ENCODE peak calls at places on chromosomes 2 and 18, in nine cellular contexts. E is AG09319; I is nephron progenitor cell; M is fibroblast of pulmonary artery; Y is HL-60; O is MM.1S; Q is CD8-positive, alpha-beta T cell; B is fibroblast of lung; V is Peyer's patch. P is an unnamed sample.

GRCh38 chr2:25168256-25169072 is at the start of gene POMC:
- DNase-seq in M (peak), Y (no peak), I (peak), E (no peak), O (no peak), V (peak), Q (no peak), B (peak), P (peak)

GRCh38 chr2:150544731-150545130 is 57.3 kb upstream of the RND3 start:
- DNase-seq in B (no peak), V (no peak), O (no peak), E (no peak), Q (no peak), M (peak), I (no peak), Y (no peak), P (no peak)

GRCh38 chr18:32301361-32301760 is 111.5 kb downstream of the MEP1B start:
- DNase-seq in B (no peak), Y (no peak), E (no peak), Q (no peak), V (no peak), O (no peak), M (no peak), I (no peak), P (no peak)

GRCh38 chr2:179172894-179173293 is 91.7 kb downstream of the SESTD1 start:
- DNase-seq in Y (no peak), M (no peak), O (no peak), E (no peak), Q (no peak), B (no peak), V (no peak), I (peak), P (no peak)

GRCh38 chr2:224381913-224382647 is 19.8 kb downstream of the FAM124B start:
- DNase-seq in V (no peak), Q (no peak), E (no peak), B (no peak), Y (no peak), M (peak), O (no peak), I (no peak), P (no peak)

GRCh38 chr18:56516769-56517168 is 121.6 kb downstream of the TXNL1 start:
- DNase-seq in E (no peak), B (peak), I (no peak), Y (no peak), V (no peak), M (no peak), O (no peak), Q (no peak), P (no peak)

GRCh38 chr2:166092889-166093288 is 34.9 kb downstream of the SCN1A start:
- DNase-seq in O (no peak), I (no peak), Q (no peak), E (no peak), B (peak), Y (no peak), V (no peak), M (peak), P (no peak)

GRCh38 chr2:49162151-49162550 is 7.8 kb upstream of the FSHR start:
- DNase-seq in B (peak), O (no peak), Q (no peak), I (no peak), Y (no peak), M (no peak), E (no peak), V (no peak), P (no peak)

GRCh38 chr2:233489143-233489542 is 77.4 kb downstream of the USP40 start:
- DNase-seq in M (no peak), V (no peak), Q (no peak), Y (no peak), I (no peak), E (no peak), O (no peak), B (no peak), P (no peak)

GRCh38 chr2:54763636-54764291 is 40.3 kb downstream of the EML6 start:
- DNase-seq in B (no peak), O (no peak), V (no peak), E (no peak), I (no peak), Q (no peak), Y (no peak), M (no peak), P (no peak)

GRCh38 chr2:166112193-166112605 is 15.6 kb downstream of the SCN1A start:
- DNase-seq in Y (no peak), M (no peak), B (peak), O (no peak), I (no peak), Q (no peak), E (no peak), V (no peak), P (no peak)

GRCh38 chr2:68689553-68690537 is 44.8 kb upstream of the ARHGAP25 start:
- DNase-seq in V (peak), Q (no peak), B (no peak), Y (peak), E (no peak), O (peak), I (no peak), M (no peak), P (no peak)

GRCh38 chr2:147688252-147688651 is 156.6 kb upstream of the ACVR2A start:
- DNase-seq in M (no peak), B (peak), E (no peak), O (no peak), Y (no peak), V (no peak), Q (no peak), I (no peak), P (no peak)

GRCh38 chr2:144849612-144850011 is 329.7 kb upstream of the ZEB2 start:
- DNase-seq in I (no peak), B (no peak), V (no peak), Q (no peak), M (no peak), E (no peak), Y (no peak), O (no peak), P (no peak)

GRCh38 chr18:49563130-49563540 is 1.3 kb downstream of the LIPG start:
- DNase-seq in Q (no peak), V (no peak), I (no peak), Y (no peak), M (no peak), E (no peak), B (peak), O (no peak), P (no peak)

GRCh38 chr18:64972545-64972944 is 778.3 kb upstream of the CDH7 start:
- DNase-seq in Y (no peak), I (no peak), Q (no peak), B (peak), V (no peak), O (no peak), M (no peak), E (no peak), P (no peak)

GRCh38 chr2:101330253-101330921 is 21.9 kb upstream of the RNF149 start:
- DNase-seq in E (no peak), M (peak), O (no peak), Q (no peak), Y (no peak), V (no peak), B (peak), I (peak), P (peak)

GRCh38 chr18:63317982-63318881 is 1.3 kb downstream of the BCL2 start:
- DNase-seq in B (no peak), Q (peak), O (peak), M (no peak), E (no peak), Y (peak), V (peak), I (peak), P (peak)

GRCh38 chr2:42874838-42875801 is 82.7 kb upstream of the HAAO start:
- DNase-seq in O (no peak), B (no peak), I (no peak), Q (no peak), E (no peak), V (no peak), Y (no peak), M (peak), P (no peak)

GRCh38 chr2:8623958-8624591 is 57.8 kb upstream of the ID2 start:
- DNase-seq in Q (no peak), M (no peak), V (no peak), Y (no peak), E (no peak), O (no peak), B (no peak), I (no peak), P (no peak)

GRCh38 chr2:110931648-110932047 is 189.1 kb upstream of the BCL2L11 start:
- DNase-seq in E (no peak), Q (no peak), V (no peak), Y (no peak), M (peak), I (no peak), B (peak), O (no peak), P (no peak)

GRCh38 chr2:218993345-218994315 is at the start of gene CRYBA2:
- DNase-seq in Q (no peak), V (no peak), M (peak), E (no peak), I (peak), O (peak), Y (no peak), B (peak), P (no peak)

GRCh38 chr2:231355802-231356473 is 39.6 kb upstream of the B3GNT7 start:
- DNase-seq in B (no peak), M (no peak), Y (no peak), V (no peak), I (no peak), O (no peak), Q (no peak), E (no peak), P (no peak)

GRCh38 chr2:165874445-165875039 is 79.0 kb downstream of the TTC21B start:
- DNase-seq in E (no peak), Q (no peak), Y (peak), I (no peak), V (no peak), M (peak), O (peak), B (peak), P (no peak)

GRCh38 chr2:201058914-201059313 is 12.6 kb downstream of the HYCC2 start:
- DNase-seq in I (no peak), E (no peak), O (no peak), Y (no peak), V (no peak), B (no peak), Q (no peak), M (no peak), P (no peak)

GRCh38 chr2:172884336-172884735 is 148.7 kb downstream of the RAPGEF4 start:
- DNase-seq in V (no peak), I (no peak), Y (no peak), M (no peak), O (no peak), B (no peak), E (no peak), Q (no peak), P (no peak)

GRCh38 chr2:61426267-61426897 is 44.5 kb downstream of the USP34 start:
- DNase-seq in O (peak), E (no peak), I (peak), Y (peak), V (peak), Q (peak), M (peak), B (no peak), P (peak)

GRCh38 chr18:48800877-48801727 is 149.7 kb downstream of the SMAD7 start:
- DNase-seq in I (no peak), B (no peak), E (no peak), V (no peak), M (no peak), O (peak), Q (no peak), Y (no peak), P (peak)

GRCh38 chr2:216714412-216714775 is 19.0 kb upstream of the IGFBP5 start:
- DNase-seq in Y (no peak), B (peak), M (no peak), E (no peak), I (no peak), O (no peak), V (no peak), Q (no peak), P (no peak)

GRCh38 chr18:48745293-48745692 is 205.5 kb downstream of the SMAD7 start:
- DNase-seq in E (no peak), I (no peak), B (no peak), M (no peak), O (no peak), Q (no peak), V (no peak), Y (no peak), P (no peak)

GRCh38 chr2:172972005-172972619 is 103.5 kb upstream of the MAP3K20 start:
- DNase-seq in I (peak), V (no peak), O (peak), B (peak), Q (peak), E (no peak), Y (peak), M (peak), P (no peak)

GRCh38 chr2:158718851-158719250 is 76.3 kb upstream of the DAPL1 start:
- DNase-seq in E (no peak), Y (no peak), I (no peak), O (no peak), B (peak), Q (no peak), V (no peak), M (no peak), P (no peak)

GRCh38 chr18:50193796-50194622 is 938 bp downstream of the MYO5B start:
- DNase-seq in M (no peak), O (peak), I (peak), E (no peak), Y (no peak), V (no peak), B (no peak), Q (no peak), P (no peak)

GRCh38 chr2:54878182-54878581 is 154.7 kb downstream of the EML6 start:
- DNase-seq in E (no peak), I (no peak), O (no peak), B (no peak), M (no peak), Q (no peak), V (no peak), Y (no peak), P (no peak)

GRCh38 chr2:11680181-11680900 is 10.3 kb upstream of the NTSR2 start:
- DNase-seq in M (no peak), B (no peak), I (peak), Q (no peak), O (no peak), V (no peak), Y (no peak), E (no peak), P (no peak)

DNA sequence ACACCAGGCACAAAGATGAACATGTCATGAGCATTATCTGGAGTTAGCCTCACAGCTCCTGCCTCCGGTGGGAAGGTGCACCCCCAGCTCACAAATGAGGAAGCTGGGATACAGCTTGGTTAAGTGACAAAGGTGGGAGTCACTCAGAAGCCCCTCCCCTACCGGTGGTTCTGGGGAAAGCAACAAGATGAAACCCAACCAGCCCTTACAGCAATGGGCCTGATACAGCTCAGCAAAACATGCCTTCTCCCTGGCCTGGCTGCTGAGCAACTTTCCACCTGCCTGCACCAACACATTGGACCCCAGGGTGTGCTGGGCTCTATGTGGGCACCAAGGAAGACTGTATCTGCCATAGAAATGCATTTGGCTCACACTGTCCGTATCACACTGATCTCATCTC is 113.2 kb downstream of the GYPC start:
- DNase-seq in E (no peak), M (no peak), I (no peak), V (no peak), Q (no peak), B (no peak), O (no peak), Y (no peak), P (no peak)
- TF ChIP-seq CTCF in E (no peak), M (no peak), I (no peak), V (no peak), Q (no peak), B (no peak), O (no peak), Y (peak), P (no peak)

GRCh38 chr2:10449838-10450691 is 1.9 kb upstream of the ODC1 start:
- DNase-seq in B (peak), Q (no peak), V (no peak), M (peak), I (no peak), Y (no peak), O (no peak), E (no peak), P (no peak)

GRCh38 chr2:10447300-10448207 is 573 bp downstream of the ODC1 start:
- DNase-seq in M (peak), Y (peak), B (peak), O (peak), E (no peak), Q (peak), V (peak), I (no peak), P (no peak)

GRCh38 chr2:10448208-10448645 is at the start of gene ODC1:
- DNase-seq in Y (peak), Q (peak), O (peak), I (peak), M (peak), V (peak), E (peak), B (peak), P (peak)

GRCh38 chr2:10449481-10449831 is 1.3 kb upstream of the ODC1 start:
- DNase-seq in Q (no peak), E (no peak), V (no peak), O (no peak), B (no peak), M (no peak), I (no peak), Y (no peak), P (no peak)

GRCh38 chr2:10448646-10449480 is 736 bp upstream of the ODC1 start:
- DNase-seq in Y (peak), I (peak), M (peak), V (peak), Q (peak), B (peak), O (peak), E (no peak), P (peak)
- TF ChIP-seq CTCF in Y (no peak), I (no peak), M (no peak), V (peak), Q (no peak), B (no peak), O (peak), E (no peak), P (no peak)

DNA sequence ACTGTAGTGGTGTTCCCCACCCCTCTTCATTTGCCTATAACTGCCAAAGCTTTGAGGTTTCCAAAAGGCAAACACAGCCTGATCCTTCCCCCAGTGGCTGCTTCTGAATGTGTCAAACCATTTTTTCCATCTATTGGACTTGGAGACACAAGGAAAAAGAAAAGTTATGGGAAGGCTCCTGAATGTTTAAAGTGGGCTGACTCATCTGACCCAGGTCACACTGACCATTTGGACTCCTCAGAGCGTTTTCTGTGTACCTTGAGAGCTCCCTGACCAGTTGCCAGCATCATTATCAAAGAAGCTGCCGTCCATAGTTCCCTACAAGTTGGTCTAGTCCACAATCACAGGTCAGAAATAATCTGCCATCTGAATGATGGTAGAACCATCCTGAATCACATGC is 123.4 kb upstream of the COL3A1 start:
- DNase-seq in I (no peak), E (no peak), B (peak), Q (no peak), O (no peak), V (no peak), Y (no peak), M (no peak), P (no peak)
- TF ChIP-seq CTCF in I (no peak), E (no peak), B (no peak), Q (no peak), O (no peak), V (no peak), Y (no peak), M (no peak), P (no peak)

GRCh38 chr2:120869659-120870466 is 134.2 kb downstream of the GLI2 start:
- DNase-seq in O (no peak), E (no peak), Q (no peak), M (no peak), V (no peak), I (no peak), B (no peak), Y (no peak), P (no peak)
- TF ChIP-seq CTCF in O (no peak), E (no peak), Q (no peak), M (no peak), V (no peak), I (no peak), B (no peak), Y (no peak), P (no peak)